ENCODE peak calls at places on chromosome 16, in six cellular contexts. N is A549, Y is IMR-90, D is GM12878, A is SK-N-SH, U is K562. P is an unnamed sample.

GRCh38 chr16:61148930-61149329 is 887.3 kb downstream of the CDH8 start:
- DNase-seq in N (peak), Y (no peak), D (no peak), A (no peak), U (no peak), P (peak)

GRCh38 chr16:78240459-78241222 is 141.2 kb downstream of the WWOX start:
- DNase-seq in N (peak), Y (no peak), D (no peak), A (no peak), U (no peak), P (peak)

GRCh38 chr16:71373073-71373472 is 14.6 kb downstream of the CALB2 start:
- DNase-seq in N (peak), Y (peak), D (no peak), A (no peak), U (no peak), P (no peak)

GRCh38 chr16:80084614-80085013 is 456.2 kb upstream of the DYNLRB2 start:
- DNase-seq in N (peak), Y (no peak), D (no peak), A (no peak), U (peak), P (peak)

GRCh38 chr16:79131676-79132075 is 468.9 kb downstream of the MAF start:
- DNase-seq in N (no peak), Y (no peak), D (no peak), A (no peak), U (no peak), P (no peak)

GRCh38 chr16:89033304-89033703 is 56.3 kb upstream of the CBFA2T3 start:
- DNase-seq in N (no peak), Y (no peak), D (no peak), A (no peak), U (no peak), P (no peak)

GRCh38 chr16:2449118-2449517 is 10.8 kb upstream of the TEDC2 start:
- DNase-seq in N (no peak), Y (no peak), D (no peak), A (no peak), U (no peak), P (no peak)

GRCh38 chr16:55471448-55472097 is 7.4 kb upstream of the MMP2 start:
- DNase-seq in N (peak), Y (peak), D (no peak), A (no peak), U (no peak), P (no peak)

GRCh38 chr16:74999683-75000480 is 1.1 kb downstream of the ZNRF1 start:
- DNase-seq in N (no peak), Y (no peak), D (no peak), A (peak), U (peak), P (peak)

GRCh38 chr16:11064202-11064540 is 119.8 kb downstream of the CLEC16A start:
- DNase-seq in N (no peak), Y (no peak), D (no peak), A (no peak), U (no peak), P (no peak)

GRCh38 chr16:89392881-89393730 is 97.3 kb downstream of the ANKRD11 start:
- DNase-seq in N (no peak), Y (no peak), D (no peak), A (no peak), U (no peak), P (no peak)

GRCh38 chr16:81185416-81185815 is 53.1 kb upstream of the BCO1 start:
- DNase-seq in N (no peak), Y (no peak), D (no peak), A (no peak), U (no peak), P (no peak)

GRCh38 chr16:81180578-81180977 is 57.9 kb upstream of the BCO1 start:
- DNase-seq in N (no peak), Y (no peak), D (no peak), A (no peak), U (no peak), P (no peak)

GRCh38 chr16:81175325-81175891 is 63.1 kb upstream of the BCO1 start:
- DNase-seq in N (peak), Y (peak), D (no peak), A (no peak), U (no peak), P (peak)

GRCh38 chr16:81179219-81179618 is 59.3 kb upstream of the BCO1 start:
- DNase-seq in N (no peak), Y (no peak), D (no peak), A (no peak), U (no peak), P (no peak)

GRCh38 chr16:81181013-81181720 is 57.3 kb upstream of the BCO1 start:
- DNase-seq in N (peak), Y (peak), D (no peak), A (no peak), U (peak), P (peak)
- TF ChIP-seq SMC3 in N (no peak), Y (no peak), D (no peak), A (no peak), U (no peak), P (no peak)

GRCh38 chr16:83113317-83113716 is 486.5 kb downstream of the CDH13 start:
- DNase-seq in N (peak), Y (peak), D (no peak), A (peak), U (no peak), P (peak)
- TF ChIP-seq RFX5 in N (no peak), Y (no peak), D (no peak), A (no peak), U (no peak), P (no peak)

GRCh38 chr16:73253922-73254480 is 206.1 kb upstream of the ZFHX3 start:
- DNase-seq in N (no peak), Y (no peak), D (no peak), A (no peak), U (no peak), P (no peak)
- TF ChIP-seq SMC3 in N (no peak), Y (no peak), D (no peak), A (no peak), U (no peak), P (no peak)

GRCh38 chr16:23148513-23149266 is 562 bp downstream of the USP31 start:
- DNase-seq in N (peak), Y (peak), D (no peak), A (peak), U (peak), P (peak)

GRCh38 chr16:23147666-23148065 is 1.6 kb downstream of the USP31 start:
- DNase-seq in N (no peak), Y (no peak), D (no peak), A (no peak), U (no peak), P (no peak)

GRCh38 chr16:23149267-23149992 is at the start of gene USP31:
- DNase-seq in N (peak), Y (peak), D (peak), A (peak), U (peak), P (peak)

GRCh38 chr16:23146877-23147601 is 2.2 kb downstream of the USP31 start:
- DNase-seq in N (no peak), Y (no peak), D (no peak), A (no peak), U (no peak), P (no peak)

DNA sequence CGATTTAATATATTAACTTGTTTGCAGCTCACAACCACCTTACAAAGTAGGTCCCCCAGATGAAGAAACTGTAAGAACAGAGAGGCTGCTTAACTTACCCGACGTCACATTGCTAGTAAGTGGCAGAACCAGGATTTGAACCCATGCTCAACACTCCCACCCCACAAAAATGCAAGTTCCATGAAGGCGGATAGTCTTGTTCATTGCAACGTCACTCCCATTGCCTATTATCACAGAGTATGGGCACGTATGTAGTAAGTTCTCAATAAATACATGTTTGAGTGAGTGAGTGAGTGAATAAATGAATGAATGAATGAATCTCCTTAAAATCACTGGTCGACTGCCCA is 1.1 kb downstream of the USP31 start:
- DNase-seq in N (peak), Y (no peak), D (no peak), A (no peak), U (no peak), P (no peak)
- TF ChIP-seq RFX5 in N (no peak), Y (no peak), D (no peak), A (no peak), U (no peak), P (no peak)

GRCh38 chr16:51950118-51950517 is 596.8 kb downstream of the TOX3 start:
- DNase-seq in N (no peak), Y (no peak), D (no peak), A (no peak), U (no peak), P (no peak)

GRCh38 chr16:51951668-51952298 is 595.2 kb downstream of the TOX3 start:
- DNase-seq in N (no peak), Y (no peak), D (no peak), A (no peak), U (no peak), P (no peak)

GRCh38 chr16:51949260-51949659 is 597.7 kb downstream of the TOX3 start:
- DNase-seq in N (no peak), Y (no peak), D (no peak), A (peak), U (no peak), P (no peak)

GRCh38 chr16:51953541-51953940 is 593.4 kb downstream of the TOX3 start:
- DNase-seq in N (no peak), Y (no peak), D (no peak), A (no peak), U (no peak), P (no peak)

GRCh38 chr16:51952500-51952899 is 594.4 kb downstream of the TOX3 start:
- DNase-seq in N (no peak), Y (peak), D (no peak), A (no peak), U (no peak), P (no peak)
- TF ChIP-seq SMC3 in N (no peak), Y (no peak), D (no peak), A (no peak), U (no peak), P (no peak)

GRCh38 chr16:25009822-25010221 is 5.3 kb downstream of the ARHGAP17 start:
- DNase-seq in N (no peak), Y (peak), D (no peak), A (no peak), U (no peak), P (no peak)
- TF ChIP-seq RFX5 in N (no peak), Y (no peak), D (no peak), A (no peak), U (no peak), P (no peak)

GRCh38 chr16:15521758-15522509 is 87.5 kb downstream of the BMERB1 start:
- DNase-seq in N (no peak), Y (no peak), D (no peak), A (peak), U (peak), P (no peak)

GRCh38 chr16:15523939-15524338 is 89.6 kb downstream of the BMERB1 start:
- DNase-seq in N (no peak), Y (peak), D (no peak), A (no peak), U (no peak), P (no peak)

GRCh38 chr16:15521390-15521757 is 87.0 kb downstream of the BMERB1 start:
- DNase-seq in N (no peak), Y (no peak), D (no peak), A (no peak), U (peak), P (no peak)

GRCh38 chr16:15524966-15525365 is 90.6 kb downstream of the BMERB1 start:
- DNase-seq in N (no peak), Y (no peak), D (no peak), A (no peak), U (no peak), P (no peak)

DNA sequence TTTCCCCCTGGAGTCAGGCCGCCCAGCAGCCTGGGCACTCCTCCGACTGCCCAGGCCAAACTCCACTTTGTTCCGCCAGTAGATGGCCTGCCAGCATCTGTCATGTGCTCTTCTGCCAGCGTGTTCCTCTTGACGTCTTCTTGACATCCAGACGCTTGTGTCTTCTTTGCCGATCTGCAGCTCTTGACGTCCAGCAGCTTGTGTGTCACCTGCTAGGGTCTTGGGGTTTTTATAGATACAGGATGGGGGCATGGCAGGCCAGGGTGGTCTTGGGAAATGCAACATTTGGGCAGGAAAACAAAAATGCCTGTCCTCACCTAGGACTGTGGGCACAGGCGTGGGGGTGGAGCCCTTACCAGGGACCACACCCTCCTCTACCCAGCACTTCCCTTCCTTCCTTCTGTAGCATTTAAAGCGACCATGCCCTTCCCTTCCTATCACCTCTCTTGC is 88.7 kb downstream of the BMERB1 start:
- DNase-seq in N (peak), Y (no peak), D (no peak), A (no peak), U (no peak), P (peak)
- TF ChIP-seq SMC3 in N (peak), Y (no peak), D (peak), A (no peak), U (no peak), P (peak)

GRCh38 chr16:58506241-58507194 is 6.6 kb downstream of the NDRG4 start:
- DNase-seq in N (no peak), Y (no peak), D (no peak), A (peak), U (no peak), P (no peak)
- TF ChIP-seq RFX5 in N (no peak), Y (no peak), D (no peak), A (no peak), U (no peak), P (no peak)

DNA sequence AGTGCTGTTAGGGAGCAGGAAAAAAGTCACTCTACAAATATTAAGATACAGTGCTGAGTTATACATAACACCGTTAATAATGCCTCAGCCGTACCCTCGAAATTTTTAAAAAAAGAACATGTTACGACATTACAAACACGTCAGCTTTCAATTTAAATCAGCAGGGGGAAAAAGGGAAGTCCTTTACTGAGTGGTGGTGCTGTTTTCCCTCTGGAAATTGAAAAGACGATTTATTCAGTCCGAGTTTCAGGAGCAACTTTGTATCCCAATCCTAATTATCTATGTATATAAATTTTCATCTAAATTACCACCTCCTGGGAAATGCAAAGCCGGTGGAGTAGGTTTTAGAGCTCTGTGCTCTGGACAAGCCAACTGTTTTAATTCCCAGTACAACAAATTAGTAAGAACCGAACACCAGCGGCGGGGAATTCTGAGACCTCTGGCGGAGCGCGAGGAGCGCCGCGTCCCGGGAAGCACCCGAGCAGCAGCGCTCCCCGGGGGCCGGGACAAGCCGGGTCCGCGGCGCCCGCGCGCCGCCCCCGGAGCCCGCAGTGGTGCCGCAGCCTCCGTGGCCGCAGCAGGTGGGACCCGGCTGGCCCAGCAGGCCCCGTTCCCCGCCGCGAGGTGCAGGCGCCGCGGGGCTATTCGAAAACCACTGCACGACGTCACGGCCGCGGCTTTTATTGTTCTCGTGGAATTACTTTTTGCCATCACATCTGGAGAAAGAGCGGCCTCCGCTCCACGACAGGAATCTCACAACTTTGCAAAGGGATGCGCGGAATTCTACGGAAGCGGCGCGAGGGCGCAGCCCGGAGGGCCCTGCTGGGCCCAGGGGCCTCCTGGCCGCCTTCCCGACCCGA is 1.0 kb downstream of the NETO2 start:
- DNase-seq in N (peak), Y (peak), D (no peak), A (peak), U (peak), P (no peak)
- TF ChIP-seq SMC3 in N (no peak), Y (no peak), D (no peak), A (no peak), U (no peak), P (no peak)